ENCODE peak calls at places on chromosomes 7 and 10, in six cellular contexts. U is hepatocyte, X is fibroblast of lung, I is right lobe of liver, E is progenitor cell of endocrine pancreas, Y is brain microvascular endothelial cell. L is an unnamed sample.

GRCh38 chr10:90062786-90063185 is 361.4 kb downstream of the KIF20B start:
- DNase-seq in Y (no peak), X (peak; percentile 84), I (no peak), E (no peak), U (no peak), L (no peak)

GRCh38 chr7:105141068-105141467 is 127.1 kb downstream of the KMT2E start:
- DNase-seq in X (peak; percentile 77), I (no peak), U (peak; percentile 47), E (no peak), Y (peak; percentile 28), L (no peak)

GRCh38 chr7:105353752-105354328 is 34.9 kb downstream of the SRPK2 start:
- DNase-seq in I (peak; percentile 55), Y (peak; percentile 61), U (no peak), E (no peak), X (peak; percentile 35), L (peak; percentile 35)

GRCh38 chr7:130560972-130561371 is 69.1 kb downstream of the MEST start:
- DNase-seq in U (peak; percentile 20), X (peak; percentile 26), E (no peak), I (no peak), Y (no peak), L (no peak)

GRCh38 chr7:123237-123636 is 69.1 kb upstream of the FAM20C start:
- DNase-seq in X (no peak), E (no peak), Y (no peak), U (no peak), I (no peak), L (no peak)

GRCh38 chr7:116776610-116777289 is 85.6 kb upstream of the CAPZA2 start:
- DNase-seq in U (peak; percentile 41), X (peak; percentile 95), I (no peak), Y (peak; percentile 65), E (no peak), L (no peak)

GRCh38 chr7:1818581-1819200 is 148.6 kb downstream of the ELFN1 start:
- DNase-seq in X (no peak), I (no peak), E (no peak), Y (no peak), U (no peak), L (no peak)

GRCh38 chr7:120272896-120273475 is at the start of gene KCND2:
- DNase-seq in Y (no peak), X (no peak), E (peak; percentile 43), I (no peak), U (peak; percentile 28), L (no peak)

GRCh38 chr7:34155225-34155908 is 250.0 kb downstream of the BMPER start:
- DNase-seq in X (peak; percentile 95), Y (peak; percentile 82), U (peak; percentile 68), E (no peak), I (no peak), L (no peak)

GRCh38 chr7:157769870-157770213 is 433.0 kb downstream of the DNAJB6 start:
- DNase-seq in Y (no peak), U (no peak), I (no peak), X (no peak), E (no peak), L (no peak)

GRCh38 chr10:44384601-44385422 is at the start of gene CXCL12:
- DNase-seq in U (peak; percentile 44), Y (no peak), X (peak; percentile 55), I (peak; percentile 58), E (peak; percentile 25), L (no peak)

GRCh38 chr10:100265821-100266485 is 1.5 kb downstream of the CWF19L1 start:
- DNase-seq in U (no peak), X (no peak), Y (no peak), I (no peak), E (no peak), L (no peak)

GRCh38 chr7:14389052-14389988 is 399.9 kb upstream of the ETV1 start:
- DNase-seq in X (no peak), I (no peak), U (no peak), E (no peak), Y (no peak), L (no peak)

GRCh38 chr10:43125274-43125845 is 12.9 kb upstream of the CSGALNACT2 start:
- DNase-seq in Y (no peak), E (no peak), I (peak; percentile 38), U (no peak), X (no peak), L (no peak)

GRCh38 chr10:46094197-46094500 is 48.1 kb upstream of the MSMB start:
- DNase-seq in E (no peak), Y (no peak), X (no peak), I (no peak), U (no peak), L (no peak)

GRCh38 chr7:55552320-55553086 is 19.8 kb downstream of the VOPP1 start:
- DNase-seq in E (no peak), Y (peak; percentile 96), I (no peak), X (peak; percentile 93), U (peak; percentile 56), L (no peak)

GRCh38 chr7:1137517-1138167 is 22.4 kb downstream of the ZFAND2A start:
- DNase-seq in X (no peak), E (no peak), Y (no peak), I (no peak), U (no peak), L (no peak)

GRCh38 chr10:130901311-130902165 is 410.0 kb downstream of the TCERG1L start:
- DNase-seq in I (no peak), X (no peak), U (no peak), Y (no peak), E (no peak), L (no peak)

GRCh38 chr7:28077616-28078015 is 103.0 kb downstream of the JAZF1 start:
- DNase-seq in U (no peak), E (no peak), I (no peak), X (no peak), Y (no peak), L (no peak)
- TF ChIP-seq CTCF in U (no peak), E (no peak), I (no peak), X (no peak), Y (no peak), L (no peak)

DNA sequence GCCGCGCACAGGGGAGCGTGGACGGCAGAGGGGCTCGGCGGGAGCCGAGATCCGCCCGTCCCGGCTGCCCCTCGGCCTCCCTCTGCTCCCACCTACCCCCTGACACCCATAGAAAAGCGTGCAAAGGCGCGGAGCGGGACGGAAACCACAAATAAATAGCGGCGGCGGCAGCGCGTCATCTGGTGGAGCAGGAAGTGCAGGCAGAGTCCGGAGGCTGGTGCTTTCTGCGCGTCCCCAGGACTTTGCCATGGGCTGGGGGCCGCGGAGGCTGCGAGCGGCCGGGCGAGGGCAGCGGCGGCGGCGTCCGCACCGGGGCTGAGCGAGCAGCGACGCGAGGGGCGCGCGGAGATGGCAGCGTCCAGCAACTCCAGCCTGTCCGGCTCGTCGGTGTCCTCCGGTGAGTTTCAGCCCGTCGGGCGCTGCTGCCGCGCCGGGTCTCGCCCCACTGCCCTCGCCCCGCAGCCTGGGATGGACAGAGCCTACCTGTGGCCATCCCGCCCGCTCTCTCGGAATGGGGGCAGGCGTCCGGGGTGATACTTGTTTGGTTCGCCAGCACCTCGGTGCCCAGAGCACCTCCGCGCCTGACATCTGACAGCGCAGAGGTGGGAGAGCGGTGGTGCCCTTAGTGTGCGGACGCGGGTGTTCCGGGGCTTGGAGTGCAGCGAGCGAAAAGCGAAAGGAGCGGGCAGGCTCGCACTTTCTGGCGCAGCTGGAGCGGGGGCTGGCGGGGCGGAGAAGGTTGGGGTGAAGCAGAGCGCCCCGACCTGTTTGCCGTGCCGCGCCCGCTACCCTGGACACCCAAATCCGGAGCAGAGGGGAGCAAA is at the start of gene CHN2:
- DNase-seq in X (peak; percentile 36), I (peak; percentile 84), E (peak; percentile 48), U (peak; percentile 79), Y (peak; percentile 5), L (peak; percentile 26)
- TF ChIP-seq CTCF in X (no peak), I (no peak), E (peak; percentile 14), U (no peak), Y (no peak), L (no peak)

GRCh38 chr10:108362956-108363355 is 1198.5 kb upstream of the SORCS1 start:
- DNase-seq in I (no peak), E (no peak), Y (no peak), U (no peak), X (no peak), L (no peak)

GRCh38 chr10:108363566-108363965 is 1199.1 kb upstream of the SORCS1 start:
- DNase-seq in I (no peak), U (no peak), X (no peak), Y (no peak), E (no peak), L (no peak)

GRCh38 chr10:108362306-108362705 is 1197.8 kb upstream of the SORCS1 start:
- DNase-seq in I (no peak), Y (no peak), U (no peak), X (no peak), E (no peak), L (no peak)

GRCh38 chr10:108360187-108360586 is 1195.7 kb upstream of the SORCS1 start:
- DNase-seq in Y (no peak), E (no peak), X (peak; percentile 78), I (no peak), U (peak; percentile 24), L (no peak)

GRCh38 chr10:108358912-108359311 is 1194.4 kb upstream of the SORCS1 start:
- DNase-seq in I (no peak), X (peak; percentile 96), E (no peak), Y (peak; percentile 66), U (peak; percentile 52), L (no peak)
- TF ChIP-seq CTCF in I (no peak), X (no peak), E (no peak), Y (no peak), U (peak; percentile 21), L (no peak)

GRCh38 chr7:146736446-146737190 is 620.0 kb downstream of the CNTNAP2 start:
- DNase-seq in U (peak; percentile 6), Y (peak; percentile 16), E (no peak), I (no peak), X (no peak), L (no peak)
- TF ChIP-seq CTCF in U (peak; percentile 47), Y (no peak), E (peak; percentile 19), I (peak; percentile 14), X (no peak), L (no peak)

GRCh38 chr10:93494494-93494893 is 1.9 kb upstream of the CEP55 start:
- DNase-seq in Y (no peak), X (no peak), I (no peak), U (no peak), E (no peak), L (no peak)

GRCh38 chr10:93498196-93498595 is 1.8 kb downstream of the CEP55 start:
- DNase-seq in U (no peak), X (no peak), Y (no peak), I (no peak), E (no peak), L (no peak)

GRCh38 chr10:93493162-93493561 is 3.2 kb upstream of the CEP55 start:
- DNase-seq in U (no peak), X (no peak), Y (no peak), E (no peak), I (no peak), L (no peak)

GRCh38 chr10:93495654-93496321 is 624 bp upstream of the CEP55 start:
- DNase-seq in X (no peak), E (no peak), Y (peak; percentile 26), I (peak; percentile 49), U (peak; percentile 54), L (no peak)

GRCh38 chr10:93496322-93497041 is at the start of gene CEP55:
- DNase-seq in I (peak; percentile 97), X (peak; percentile 92), E (peak; percentile 94), U (peak; percentile 98), Y (peak; percentile 87), L (peak; percentile 94)
- TF ChIP-seq CTCF in I (no peak), X (no peak), E (no peak), U (no peak), Y (no peak), L (no peak)